ENCODE peak calls at places on chromosomes 3 and 15, in four cellular contexts. B, V, O and R are unnamed samples.

GRCh38 chr3:125694761-125695294 is 99.5 kb upstream of the OSBPL11 start:
- DNase-seq in B (peak), V (no peak), O (no peak), R (no peak)

GRCh38 chr15:92614301-92614700 is 41.3 kb downstream of the FAM174B start:
- DNase-seq in B (no peak), V (no peak), O (no peak), R (no peak)

GRCh38 chr3:138114988-138115971 is at the start of gene DZIP1L:
- DNase-seq in B (peak), V (no peak), O (peak), R (peak)

GRCh38 chr3:87167634-87168456 is 59.3 kb upstream of the CHMP2B start:
- DNase-seq in B (peak), V (peak), O (peak), R (peak)

GRCh38 chr3:133756716-133757694 is 10.8 kb downstream of the TF start:
- DNase-seq in B (no peak), V (no peak), O (no peak), R (no peak)

GRCh38 chr15:46441294-46442062 is 806.6 kb downstream of the SQOR start:
- DNase-seq in B (no peak), V (no peak), O (no peak), R (no peak)

GRCh38 chr3:121819236-121819635 is 15.6 kb downstream of the IQCB1 start:
- DNase-seq in B (no peak), V (no peak), O (no peak), R (no peak)

GRCh38 chr3:5022966-5023776 is 43.9 kb downstream of the BHLHE40 start:
- DNase-seq in B (peak), V (no peak), O (peak), R (no peak)

GRCh38 chr3:148026009-148026588 is 616.9 kb downstream of the ZIC1 start:
- DNase-seq in B (no peak), V (no peak), O (no peak), R (no peak)

GRCh38 chr3:51386159-51386851 is 1.2 kb downstream of the MANF start:
- DNase-seq in B (no peak), V (no peak), O (no peak), R (no peak)

GRCh38 chr3:177230641-177231040 is 33.4 kb upstream of the TBL1XR1 start:
- DNase-seq in B (no peak), V (no peak), O (no peak), R (no peak)

GRCh38 chr15:81326466-81327212 is 2.7 kb upstream of the STARD5 start:
- DNase-seq in B (no peak), V (no peak), O (no peak), R (no peak)

GRCh38 chr3:183253961-183254815 is 1.1 kb downstream of the B3GNT5 start:
- DNase-seq in B (no peak), V (no peak), O (peak), R (peak)

GRCh38 chr15:78316211-78317077 is 17.0 kb upstream of the SKIC8 start:
- DNase-seq in B (no peak), V (no peak), O (no peak), R (no peak)

GRCh38 chr15:62124176-62124952 is 40.7 kb downstream of the C2CD4B start:
- DNase-seq in B (peak), V (no peak), O (no peak), R (no peak)

GRCh38 chr15:73352082-73352481 is 16.7 kb downstream of the HCN4 start:
- DNase-seq in B (no peak), V (no peak), O (no peak), R (no peak)

GRCh38 chr15:35043380-35044095 is 41.6 kb downstream of the NANOGP8 start:
- DNase-seq in B (no peak), V (no peak), O (no peak), R (no peak)

GRCh38 chr3:64612082-64612860 is 75.5 kb downstream of the ADAMTS9 start:
- DNase-seq in B (no peak), V (no peak), O (no peak), R (no peak)

GRCh38 chr3:156614642-156615511 is 59.5 kb upstream of the TIPARP start:
- DNase-seq in B (no peak), V (no peak), O (no peak), R (no peak)

GRCh38 chr3:72290859-72291641 is 506.1 kb upstream of the PROK2 start:
- DNase-seq in B (no peak), V (no peak), O (no peak), R (no peak)

GRCh38 chr15:80614711-80615360 is 80.3 kb upstream of the ABHD17C start:
- DNase-seq in B (no peak), V (no peak), O (no peak), R (no peak)

GRCh38 chr15:61824291-61824690 is 236.0 kb downstream of the VPS13C start:
- DNase-seq in B (no peak), V (no peak), O (no peak), R (no peak)

GRCh38 chr15:39495871-39496459 is 84.9 kb upstream of the THBS1 start:
- DNase-seq in B (no peak), V (no peak), O (no peak), R (no peak)

GRCh38 chr3:11910971-11911531 is 64.4 kb upstream of the TAMM41 start:
- DNase-seq in B (no peak), V (no peak), O (no peak), R (no peak)

GRCh38 chr3:167084566-167084965 is 295.5 kb downstream of the ZBBX start:
- DNase-seq in B (no peak), V (no peak), O (no peak), R (no peak)

GRCh38 chr15:55241895-55242294 is 45.2 kb upstream of the RSL24D1 start:
- DNase-seq in B (no peak), V (no peak), O (no peak), R (no peak)

GRCh38 chr3:171986208-171986607 is 53.2 kb upstream of the FNDC3B start:
- DNase-seq in B (no peak), V (no peak), O (no peak), R (no peak)

GRCh38 chr15:43238691-43239131 is 17.9 kb upstream of the EPB42 start:
- DNase-seq in B (peak), V (no peak), O (no peak), R (no peak)

GRCh38 chr3:61841111-61841845 is 279.9 kb downstream of the PTPRG start:
- DNase-seq in B (no peak), V (no peak), O (no peak), R (no peak)

GRCh38 chr15:61141497-61142125 is 87.5 kb downstream of the RORA start:
- DNase-seq in B (no peak), V (no peak), O (no peak), R (no peak)

GRCh38 chr3:129249284-129250065 is at the start of gene COPG1:
- DNase-seq in B (peak), V (peak), O (peak), R (peak)

GRCh38 chr3:37990527-37990926 is at the start of gene VILL:
- DNase-seq in B (no peak), V (no peak), O (no peak), R (no peak)

GRCh38 chr3:37991109-37991508 is 523 bp downstream of the VILL start:
- DNase-seq in B (no peak), V (no peak), O (no peak), R (no peak)

GRCh38 chr3:37988931-37989525 is 1.6 kb upstream of the VILL start:
- DNase-seq in B (no peak), V (no peak), O (no peak), R (no peak)

GRCh38 chr3:37991823-37992222 is 1.2 kb downstream of the VILL start:
- DNase-seq in B (no peak), V (no peak), O (no peak), R (no peak)

DNA sequence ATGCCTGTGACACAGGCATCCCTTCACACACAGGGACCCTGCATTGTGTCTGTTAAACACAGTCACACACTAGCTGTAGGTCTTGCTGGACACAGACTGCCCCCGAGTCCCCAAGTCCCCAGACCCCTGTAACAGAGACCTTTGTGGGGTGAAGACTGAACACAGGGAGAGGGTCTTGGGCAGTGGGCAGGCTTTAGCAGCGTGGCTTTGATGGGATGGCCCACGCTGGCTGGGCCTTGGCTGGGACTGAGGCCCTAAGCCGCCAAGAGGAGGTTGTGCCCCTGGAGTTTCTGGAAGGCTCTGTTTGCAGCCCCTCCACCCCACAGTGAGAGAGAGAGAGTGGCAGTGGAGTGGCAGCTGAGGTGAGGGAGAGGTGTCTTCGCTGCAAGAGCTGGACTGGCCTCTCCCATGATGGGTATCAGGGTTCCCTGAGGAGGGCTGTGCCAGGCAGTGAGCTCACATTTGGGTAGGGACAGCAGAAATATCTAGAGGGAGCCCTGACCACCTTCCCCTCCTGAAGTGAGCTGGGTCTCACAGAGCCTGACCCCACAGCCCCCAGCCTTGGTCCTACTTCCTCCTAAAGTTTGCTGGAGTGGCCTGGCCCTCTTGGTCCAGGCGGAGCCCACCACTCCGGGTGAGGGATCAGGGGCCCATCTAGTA is 635 bp upstream of the VILL start:
- DNase-seq in B (no peak), V (no peak), O (no peak), R (no peak)
- TF ChIP-seq BHLHE40 in B (no peak), V (no peak), O (no peak), R (no peak)

DNA sequence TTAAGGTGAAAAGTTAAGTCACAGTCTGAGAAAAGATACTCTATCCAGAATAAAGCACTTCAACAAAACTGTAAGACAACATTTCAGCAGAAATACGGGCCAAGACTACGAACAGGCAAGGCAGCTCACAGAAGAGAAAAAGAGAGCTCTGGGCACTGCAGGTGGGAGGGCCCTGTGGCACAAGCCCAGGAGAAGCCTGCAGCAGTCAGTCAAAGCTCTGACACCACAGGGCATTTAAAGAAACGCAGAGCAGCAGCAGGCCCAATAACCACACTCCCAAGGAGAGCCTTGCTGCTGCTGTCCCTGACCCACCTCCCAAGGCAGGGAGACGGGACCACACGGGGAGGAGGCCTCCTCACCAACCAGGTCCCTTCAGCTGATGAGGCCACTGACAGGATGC is 19.2 kb downstream of the CHSY1 start:
- DNase-seq in B (no peak), V (no peak), O (no peak), R (no peak)
- TF ChIP-seq TARDBP in B (no peak), V (no peak), O (no peak), R (no peak)

GRCh38 chr3:146115619-146116018 is 45.4 kb downstream of the PLOD2 start:
- DNase-seq in B (peak), V (no peak), O (no peak), R (no peak)

DNA sequence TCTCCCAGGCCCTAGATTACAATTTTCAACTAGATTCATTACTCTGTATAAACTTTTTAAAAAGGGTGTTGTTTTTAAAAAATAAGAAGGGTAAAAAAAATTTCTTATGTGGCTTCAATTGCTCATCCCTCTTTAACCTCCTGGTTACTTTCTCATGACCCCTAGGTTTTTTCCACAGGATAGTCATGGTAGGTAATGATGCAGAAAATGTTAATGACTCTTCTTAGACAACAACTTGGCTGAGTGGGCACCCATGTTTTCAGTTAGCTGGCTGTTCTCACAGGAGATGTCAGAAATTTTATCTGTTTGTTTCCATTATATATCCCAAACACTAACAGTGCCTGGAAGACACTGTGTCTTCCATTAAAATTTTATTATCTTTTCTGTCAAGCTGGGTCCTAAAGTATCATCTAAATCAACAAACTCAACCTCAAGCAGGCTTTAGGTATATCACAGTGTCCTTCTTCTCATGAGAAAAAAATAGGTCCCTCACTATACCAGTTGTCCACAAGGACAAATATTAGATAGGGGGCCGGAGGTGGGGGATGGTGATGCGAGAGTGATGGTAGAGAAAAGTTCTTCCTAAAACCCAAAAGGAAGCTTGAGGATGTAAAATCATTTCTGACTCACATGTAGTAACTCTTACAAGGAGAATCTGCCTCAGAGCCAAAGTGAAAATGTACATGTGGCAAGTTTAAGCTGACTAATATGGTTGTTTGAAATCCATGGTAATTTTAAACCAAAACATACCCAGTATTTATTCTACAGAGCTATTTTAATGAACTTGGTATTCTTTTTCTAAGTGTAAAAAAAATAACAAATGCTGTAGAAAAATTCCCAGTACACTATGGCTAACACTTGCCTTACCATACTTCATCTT is 43.3 kb downstream of the PLOD2 start:
- DNase-seq in B (no peak), V (no peak), O (no peak), R (no peak)
- TF ChIP-seq FOXK2 in B (no peak), V (no peak), O (no peak), R (no peak)

GRCh38 chr15:48785195-48785594 is 25.7 kb downstream of the CEP152 start:
- DNase-seq in B (no peak), V (no peak), O (no peak), R (no peak)
- TF ChIP-seq BHLHE40 in B (no peak), V (no peak), O (no peak), R (no peak)